ENCODE peak calls at places on chromosomes 16 and 17, in eight cellular contexts. C is stimulated activated CD4-positive, alpha-beta T cell treated with anti-CD3 and anti-CD28 coated beads, Interleukin-12 subunit alpha, Interleukin-12 subunit beta, amount 100 ng/mL, for 48 hours; G is neural crest cell; V is fibroblast of pulmonary artery; B is BJ; Q is psoas muscle; J is NCI-H774; N is WTC11. W is an unnamed sample.

GRCh38 chr17:58284613-58285421 is 4.1 kb upstream of the MPO start:
- DNase-seq in C (no peak), G (no peak), V (no peak), B (no peak), Q (no peak), J (no peak), N (peak), W (no peak)

GRCh38 chr17:74840989-74841666 is 18.6 kb downstream of the GRIN2C start:
- DNase-seq in C (no peak), G (no peak), V (peak), B (no peak), Q (peak), J (no peak), N (no peak), W (no peak)

GRCh38 chr16:24845726-24846547 is at the start of gene SLC5A11:
- DNase-seq in C (no peak), G (no peak), V (no peak), B (no peak), Q (no peak), J (no peak), N (no peak), W (no peak)

GRCh38 chr16:85626191-85626951 is 13.2 kb downstream of the GSE1 start:
- DNase-seq in C (no peak), G (no peak), V (no peak), B (no peak), Q (no peak), J (no peak), N (peak), W (no peak)

GRCh38 chr17:55743103-55743679 is 7.7 kb upstream of the PCTP start:
- DNase-seq in C (no peak), G (no peak), V (no peak), B (no peak), Q (no peak), J (peak), N (no peak), W (no peak)

GRCh38 chr17:78736526-78737079 is 45.5 kb downstream of the CYTH1 start:
- DNase-seq in C (no peak), G (no peak), V (no peak), B (no peak), Q (peak), J (peak), N (peak), W (peak)

GRCh38 chr17:58270476-58271290 is 10.1 kb downstream of the MPO start:
- DNase-seq in C (no peak), G (no peak), V (no peak), B (no peak), Q (no peak), J (no peak), N (peak), W (no peak)

GRCh38 chr17:72151565-72152391 is 31.0 kb downstream of the SOX9 start:
- DNase-seq in C (no peak), G (no peak), V (peak), B (no peak), Q (peak), J (peak), N (peak), W (no peak)

GRCh38 chr16:56860226-56861020 is 4.6 kb upstream of the SLC12A3 start:
- DNase-seq in C (no peak), G (no peak), V (no peak), B (no peak), Q (no peak), J (no peak), N (no peak), W (peak)

GRCh38 chr17:63042443-63042842 is 76.4 kb downstream of the TANC2 start:
- DNase-seq in C (no peak), G (no peak), V (no peak), B (no peak), Q (no peak), J (no peak), N (no peak), W (no peak)

GRCh38 chr16:26731729-26732128 is 335.0 kb upstream of the C16orf82 start:
- DNase-seq in C (no peak), G (no peak), V (no peak), B (no peak), Q (no peak), J (no peak), N (no peak), W (no peak)

GRCh38 chr17:81537343-81537855 is 9.2 kb downstream of the FSCN2 start:
- DNase-seq in C (no peak), G (no peak), V (no peak), B (no peak), Q (peak), J (peak), N (peak), W (no peak)

GRCh38 chr16:67006930-67007658 is 18.7 kb downstream of the CES4A start:
- DNase-seq in C (no peak), G (no peak), V (no peak), B (no peak), Q (no peak), J (no peak), N (no peak), W (no peak)

W was measured in effector memory CD8-positive, alpha-beta T cell.